ENCODE peak calls at places on chromosomes 16 and 17, in eight cellular contexts. A, R, M, Z, Y, I, N and B are unnamed samples. For H3K27me3, the result is how much of the 10 kb centered on the place peaks cover.

GRCh38 chr17:6313835-6314234 is 121.1 kb downstream of the AIPL1 start:
- DNase-seq in A (no peak), R (no peak), M (no peak), Z (no peak), Y (no peak), I (peak), N (no peak), B (no peak)

GRCh38 chr17:70136131-70136530 is 33.2 kb upstream of the KCNJ2 start:
- DNase-seq in A (no peak), R (no peak), M (no peak), Z (no peak), Y (no peak), I (no peak), N (no peak), B (peak)

GRCh38 chr17:75319818-75320691 is 30.8 kb upstream of the SLC25A19 start:
- DNase-seq in A (no peak), R (no peak), M (no peak), Z (no peak), Y (no peak), I (no peak), N (peak), B (no peak)

GRCh38 chr17:4354862-4355514 is 11.5 kb downstream of the UBE2G1 start:
- DNase-seq in A (no peak), R (no peak), M (no peak), Z (no peak), Y (peak), I (peak), N (no peak), B (peak)

GRCh38 chr16:78751601-78752000 is 652.1 kb downstream of the WWOX start:
- DNase-seq in A (no peak), R (no peak), M (no peak), Z (no peak), Y (no peak), I (no peak), N (no peak), B (no peak)

GRCh38 chr17:17723354-17724261 is 42.4 kb downstream of the RAI1 start:
- DNase-seq in A (no peak), R (no peak), M (peak), Z (peak), Y (peak), I (peak), N (peak), B (no peak)

GRCh38 chr17:17391575-17392370 is 85.0 kb upstream of the MED9 start:
- DNase-seq in A (no peak), R (peak), M (no peak), Z (no peak), Y (no peak), I (peak), N (no peak), B (peak)

GRCh38 chr17:7294614-7295153 is at the start of gene YBX2:
- DNase-seq in A (peak), R (peak), M (peak), Z (peak), Y (peak), I (peak), N (peak), B (peak)

GRCh38 chr16:88752386-88753002 is 32.5 kb downstream of the PIEZO1 start:
- DNase-seq in A (no peak), R (no peak), M (no peak), Z (no peak), Y (no peak), I (no peak), N (no peak), B (no peak)

GRCh38 chr16:996672-997071 is 15.1 kb downstream of the SOX8 start:
- DNase-seq in A (no peak), R (no peak), M (no peak), Z (no peak), Y (no peak), I (no peak), N (no peak), B (no peak)

GRCh38 chr17:57732062-57732461 is 13.0 kb downstream of the CCDC182 start:
- DNase-seq in A (no peak), R (no peak), M (no peak), Z (no peak), Y (peak), I (no peak), N (no peak), B (no peak)

GRCh38 chr17:18167421-18167820 is 16.2 kb upstream of the ALKBH5 start:
- DNase-seq in A (no peak), R (no peak), M (no peak), Z (no peak), Y (no peak), I (no peak), N (no peak), B (no peak)

GRCh38 chr17:73401911-73402310 is 90.1 kb upstream of the CDC42EP4 start:
- DNase-seq in A (no peak), R (peak), M (no peak), Z (no peak), Y (peak), I (peak), N (peak), B (no peak)

GRCh38 chr16:48435906-48436305 is 50.7 kb upstream of the SIAH1 start:
- DNase-seq in A (no peak), R (no peak), M (no peak), Z (no peak), Y (no peak), I (peak), N (no peak), B (no peak)

DNA sequence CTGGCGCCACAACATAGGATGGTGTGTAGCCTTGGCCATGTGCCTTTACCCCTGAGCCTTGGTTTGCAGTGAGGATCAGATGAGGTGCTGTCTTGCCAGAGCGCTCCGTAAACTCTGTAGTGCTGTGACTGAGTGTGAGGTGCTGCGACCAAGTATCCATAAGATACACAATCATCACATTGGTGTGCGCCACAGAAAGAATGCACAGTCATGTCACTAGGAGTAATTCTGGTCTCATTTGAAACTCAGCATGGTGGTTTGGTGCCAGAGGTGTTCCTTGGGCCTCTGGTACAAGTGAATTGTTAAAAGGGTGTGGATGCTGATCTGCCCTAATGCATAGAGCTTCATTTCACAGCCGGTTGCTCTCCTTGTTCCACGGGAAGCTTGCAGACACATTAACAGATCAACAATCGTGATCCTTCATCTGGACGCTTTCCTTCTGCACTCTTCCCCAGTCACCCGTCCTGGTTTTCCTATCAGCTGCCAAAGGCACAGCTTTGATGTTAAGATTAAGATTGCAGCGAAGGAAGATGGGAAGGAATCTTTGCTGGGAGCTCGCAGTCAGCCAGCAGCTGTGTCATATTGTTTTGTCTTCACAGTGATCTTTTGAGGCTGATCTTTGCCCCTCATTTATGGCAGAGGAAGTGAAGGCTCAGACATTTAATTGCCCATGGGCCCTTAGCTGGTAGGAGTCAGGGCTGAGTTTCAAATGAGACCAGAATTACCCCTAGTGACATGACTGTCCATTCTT is 79.1 kb downstream of the KSR1 start:
- DNase-seq in A (no peak), R (no peak), M (peak), Z (no peak), Y (no peak), I (peak), N (no peak), B (peak)
- H3K27me3 ChIP-seq in A (under half), R (under half), M (under half), Z (under half), Y (under half), I (under half), N (under half), B (under half)

GRCh38 chr17:40033339-40033738 is 18.1 kb downstream of the CSF3 start:
- DNase-seq in A (peak), R (no peak), M (no peak), Z (no peak), Y (no peak), I (peak), N (no peak), B (no peak)

GRCh38 chr17:40034426-40035161 is 19.4 kb downstream of the CSF3 start:
- DNase-seq in A (no peak), R (no peak), M (no peak), Z (no peak), Y (no peak), I (peak), N (no peak), B (no peak)

GRCh38 chr17:40028595-40028994 is 13.4 kb downstream of the CSF3 start:
- DNase-seq in A (no peak), R (no peak), M (no peak), Z (no peak), Y (no peak), I (peak), N (no peak), B (no peak)

GRCh38 chr17:40032322-40033320 is 17.4 kb downstream of the CSF3 start:
- DNase-seq in A (peak), R (peak), M (no peak), Z (no peak), Y (no peak), I (peak), N (no peak), B (peak)

GRCh38 chr17:40031706-40032105 is 16.5 kb downstream of the CSF3 start:
- DNase-seq in A (no peak), R (no peak), M (no peak), Z (no peak), Y (no peak), I (peak), N (no peak), B (no peak)
- H3K27me3 ChIP-seq in A (under half), R (under half), M (under half), Z (under half), Y (under half), I (under half), N (under half), B (under half)

GRCh38 chr16:72162105-72162680 is 9.8 kb downstream of the PMFBP1 start:
- DNase-seq in A (no peak), R (no peak), M (no peak), Z (no peak), Y (no peak), I (no peak), N (peak), B (peak)
- H3K27me3 ChIP-seq in A (under half), R (under half), M (under half), Z (under half), Y (under half), I (under half), N (under half), B (under half)

DNA sequence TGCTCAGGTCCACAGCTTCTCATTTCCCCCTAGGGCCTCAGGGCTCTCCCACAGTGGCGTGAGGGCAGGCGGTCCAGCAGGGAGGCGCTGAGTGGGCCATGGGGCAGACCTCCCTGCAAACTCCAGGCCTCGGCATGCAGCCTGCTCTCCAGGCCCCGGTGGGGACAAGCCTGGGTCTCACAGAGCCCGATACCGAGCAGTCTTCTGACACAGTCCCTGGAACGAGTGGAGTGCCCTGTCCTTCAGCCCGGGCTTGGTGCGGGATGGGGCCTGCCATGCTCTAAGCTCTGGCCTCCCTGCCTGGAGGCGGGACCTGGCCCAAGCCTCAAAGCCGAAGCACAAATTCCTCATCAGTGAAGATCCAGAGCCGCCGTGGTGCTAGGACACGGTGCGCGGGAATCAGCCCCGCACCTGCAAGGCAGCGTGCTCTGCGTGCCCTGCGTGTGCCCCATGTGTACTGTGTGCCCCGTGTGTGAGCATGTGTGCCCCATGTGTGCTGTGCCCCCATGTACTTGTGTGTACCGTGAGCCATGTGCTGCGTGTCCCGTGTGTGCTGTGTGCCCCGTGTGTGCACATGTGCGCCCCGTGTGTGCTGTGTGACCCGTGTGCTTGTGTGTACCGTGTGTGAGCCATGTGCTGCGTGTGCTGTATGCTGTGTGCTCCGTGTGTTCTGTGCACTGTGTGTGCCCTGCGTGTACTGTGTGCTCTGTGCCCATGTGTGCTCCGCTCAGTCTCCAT is 56.1 kb downstream of the ENGASE start:
- DNase-seq in A (no peak), R (no peak), M (no peak), Z (no peak), Y (no peak), I (no peak), N (no peak), B (no peak)
- H3K27me3 ChIP-seq in A (under half), R (under half), M (under half), Z (under half), Y (under half), I (under half), N (under half), B (under half)